ENCODE peak calls at places on chromosome 7, in four cellular contexts. A is GM13977, P is D721Med, E is sigmoid colon. J is an unnamed sample.

GRCh38 chr7:105268056-105268455 is 120.7 kb downstream of the SRPK2 start:
- DNase-seq in A (no peak), P (no peak), E (no peak), J (no peak)

GRCh38 chr7:135271255-135271615 is 37.6 kb downstream of the STRA8 start:
- DNase-seq in A (no peak), P (no peak), E (no peak), J (no peak)

GRCh38 chr7:36651404-36651803 is 72.9 kb downstream of the AOAH start:
- DNase-seq in A (no peak), P (no peak), E (no peak), J (no peak)

GRCh38 chr7:115116773-115117715 is 195.2 kb downstream of the MDFIC start:
- DNase-seq in A (no peak), P (no peak), E (no peak), J (no peak)

GRCh38 chr7:69957661-69958060 is 359.4 kb downstream of the AUTS2 start:
- DNase-seq in A (no peak), P (no peak), E (no peak), J (no peak)

GRCh38 chr7:82362129-82362528 is 81.4 kb downstream of the CACNA2D1 start:
- DNase-seq in A (no peak), P (no peak), E (no peak), J (no peak)

GRCh38 chr7:151851160-151851751 is 25.7 kb downstream of the PRKAG2 start:
- DNase-seq in A (no peak), P (no peak), E (no peak), J (no peak)

GRCh38 chr7:137421389-137421788 is 77.9 kb upstream of the PTN start:
- DNase-seq in A (no peak), P (no peak), E (peak; percentile 74), J (no peak)

GRCh38 chr7:24597014-24597413 is 23.8 kb downstream of the PALS2 start:
- DNase-seq in A (peak; percentile 10), P (no peak), E (no peak), J (no peak)

GRCh38 chr7:46291064-46291463 is 370.0 kb upstream of the IGFBP3 start:
- DNase-seq in A (peak; percentile 16), P (no peak), E (no peak), J (no peak)

GRCh38 chr7:84674236-84674913 is 479.8 kb upstream of the SEMA3A start:
- DNase-seq in A (no peak), P (no peak), E (no peak), J (no peak)

GRCh38 chr7:29987821-29988317 is 1.7 kb downstream of the SCRN1 start:
- DNase-seq in A (peak; percentile 31), P (no peak), E (no peak), J (no peak)

GRCh38 chr7:129670636-129671035 is 59.1 kb downstream of the NRF1 start:
- DNase-seq in A (no peak), P (no peak), E (no peak), J (no peak)

GRCh38 chr7:70432567-70433001 is 699.4 kb upstream of the GALNT17 start:
- DNase-seq in A (no peak), P (no peak), E (peak; percentile 68), J (no peak)

GRCh38 chr7:154892459-154892858 is 110.5 kb downstream of the PAXIP1 start:
- DNase-seq in A (no peak), P (no peak), E (no peak), J (no peak)

GRCh38 chr7:610531-611280 is 91.1 kb upstream of the PDGFA start:
- DNase-seq in A (no peak), P (no peak), E (no peak), J (no peak)

GRCh38 chr7:30430300-30430699 is 48.3 kb downstream of the NOD1 start:
- DNase-seq in A (no peak), P (no peak), E (peak; percentile 67), J (no peak)

GRCh38 chr7:143510854-143511592 is 33.4 kb downstream of the TAS2R41 start:
- DNase-seq in A (no peak), P (no peak), E (no peak), J (no peak)

GRCh38 chr7:368651-369475 is 78.9 kb downstream of the FOXL3 start:
- DNase-seq in A (no peak), P (no peak), E (peak; percentile 51), J (no peak)

GRCh38 chr7:108911016-108911415 is 341.3 kb downstream of the DNAJB9 start:
- DNase-seq in A (no peak), P (no peak), E (no peak), J (no peak)

GRCh38 chr7:30028749-30029635 is 780 bp downstream of the PLEKHA8 start:
- DNase-seq in A (peak; percentile 46), P (no peak), E (peak; percentile 69), J (no peak)

GRCh38 chr7:150949564-150949963 is 28.6 kb downstream of the KCNH2 start:
- DNase-seq in A (peak; percentile 25), P (no peak), E (peak; percentile 50), J (no peak)

GRCh38 chr7:81478664-81479063 is 291.2 kb downstream of the HGF start:
- DNase-seq in A (no peak), P (no peak), E (no peak), J (no peak)

GRCh38 chr7:142901426-142902259 is 16.1 kb upstream of the TRPV6 start:
- DNase-seq in A (no peak), P (no peak), E (no peak), J (no peak)

GRCh38 chr7:159038066-159038465 is 106.6 kb downstream of the VIPR2 start:
- DNase-seq in A (no peak), P (no peak), E (peak; percentile 34), J (peak; percentile 66)

GRCh38 chr7:101308245-101309085 is 13.1 kb downstream of the IFT22 start:
- DNase-seq in A (no peak), P (peak; percentile 48), E (peak; percentile 74), J (no peak)

GRCh38 chr7:146661929-146662328 is 545.3 kb downstream of the CNTNAP2 start:
- DNase-seq in A (no peak), P (no peak), E (no peak), J (no peak)

GRCh38 chr7:15178065-15178464 is 275.5 kb upstream of the DGKB start:
- DNase-seq in A (no peak), P (no peak), E (no peak), J (no peak)

GRCh38 chr7:80859272-80859970 is 59.4 kb downstream of the SEMA3C start:
- DNase-seq in A (no peak), P (no peak), E (peak; percentile 92), J (no peak)

GRCh38 chr7:115851291-115851690 is 179.3 kb downstream of the TFEC start:
- DNase-seq in A (no peak), P (no peak), E (no peak), J (no peak)

DNA sequence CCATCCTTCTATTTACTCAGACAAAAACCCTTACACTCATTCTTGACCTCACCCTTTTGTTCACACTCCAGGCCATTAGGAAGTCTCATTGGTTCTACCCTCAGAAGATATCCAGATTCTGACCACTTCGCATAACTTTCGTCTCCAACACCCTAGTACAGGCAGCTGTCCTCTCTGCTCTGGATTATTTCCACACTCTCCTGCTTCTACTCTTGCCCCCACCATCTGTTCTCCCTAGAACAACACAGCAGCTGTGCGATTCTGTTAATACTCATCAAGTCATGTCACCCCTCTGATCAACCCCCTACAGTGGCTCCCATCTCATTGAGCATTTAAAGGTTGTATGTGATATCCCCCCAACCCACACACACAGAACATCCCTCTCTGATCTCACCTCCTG is 15.5 kb upstream of the TRIL start:
- DNase-seq in A (no peak), P (no peak), E (no peak), J (no peak)
- TF ChIP-seq CTCF in A (no peak), P (no peak), E (no peak), J (no peak)

GRCh38 chr7:48105045-48105444 is 16.0 kb downstream of the UPP1 start:
- DNase-seq in A (no peak), P (no peak), E (no peak), J (peak; percentile 64)

GRCh38 chr7:48099781-48100180 is 10.7 kb downstream of the UPP1 start:
- DNase-seq in A (no peak), P (no peak), E (no peak), J (peak; percentile 8)

GRCh38 chr7:48102530-48102929 is 13.5 kb downstream of the UPP1 start:
- DNase-seq in A (no peak), P (no peak), E (no peak), J (peak; percentile 44)

GRCh38 chr7:48101352-48101751 is 12.3 kb downstream of the UPP1 start:
- DNase-seq in A (no peak), P (no peak), E (no peak), J (peak; percentile 54)

GRCh38 chr7:48101880-48102448 is 12.9 kb downstream of the UPP1 start:
- DNase-seq in A (no peak), P (peak; percentile 33), E (no peak), J (peak; percentile 54)
- TF ChIP-seq CTCF in A (peak; percentile 37), P (no peak), E (no peak), J (peak; percentile 28)

GRCh38 chr7:130818056-130818455 is 84.0 kb upstream of the KLF14 start:
- DNase-seq in A (no peak), P (no peak), E (no peak), J (no peak)

DNA sequence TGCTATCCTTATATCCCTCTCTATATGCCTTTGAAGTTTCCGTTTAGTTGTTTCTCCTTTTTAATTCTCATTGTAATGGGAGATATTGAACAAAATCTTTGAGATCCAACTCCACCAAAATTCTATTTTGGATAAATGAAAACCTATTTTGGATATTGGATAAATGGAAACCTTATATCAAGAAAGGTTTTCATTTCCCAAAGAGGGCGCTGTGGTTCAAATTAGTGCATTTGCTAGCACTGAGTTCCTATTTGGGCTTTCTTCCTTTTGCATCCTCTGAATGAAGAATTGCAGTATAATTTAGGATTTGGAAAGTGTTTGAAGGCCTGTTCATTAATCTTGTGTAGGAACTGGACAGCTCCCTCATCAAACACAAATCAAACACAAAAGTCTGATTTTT is 80.7 kb upstream of the KLF14 start:
- DNase-seq in A (no peak), P (no peak), E (no peak), J (no peak)
- TF ChIP-seq CTCF in A (peak; percentile 37), P (peak; percentile 12), E (no peak), J (peak; percentile 47)

GRCh38 chr7:149240637-149241036 is 1.2 kb downstream of the ZNF212 start:
- DNase-seq in A (no peak), P (no peak), E (no peak), J (no peak)

GRCh38 chr7:149238051-149238450 is 1.4 kb upstream of the ZNF212 start:
- DNase-seq in A (no peak), P (no peak), E (no peak), J (no peak)

GRCh38 chr7:149237502-149237901 is 1.9 kb upstream of the ZNF212 start:
- DNase-seq in A (no peak), P (no peak), E (no peak), J (no peak)

GRCh38 chr7:149241695-149242094 is 2.2 kb downstream of the ZNF212 start:
- DNase-seq in A (no peak), P (no peak), E (no peak), J (no peak)

DNA sequence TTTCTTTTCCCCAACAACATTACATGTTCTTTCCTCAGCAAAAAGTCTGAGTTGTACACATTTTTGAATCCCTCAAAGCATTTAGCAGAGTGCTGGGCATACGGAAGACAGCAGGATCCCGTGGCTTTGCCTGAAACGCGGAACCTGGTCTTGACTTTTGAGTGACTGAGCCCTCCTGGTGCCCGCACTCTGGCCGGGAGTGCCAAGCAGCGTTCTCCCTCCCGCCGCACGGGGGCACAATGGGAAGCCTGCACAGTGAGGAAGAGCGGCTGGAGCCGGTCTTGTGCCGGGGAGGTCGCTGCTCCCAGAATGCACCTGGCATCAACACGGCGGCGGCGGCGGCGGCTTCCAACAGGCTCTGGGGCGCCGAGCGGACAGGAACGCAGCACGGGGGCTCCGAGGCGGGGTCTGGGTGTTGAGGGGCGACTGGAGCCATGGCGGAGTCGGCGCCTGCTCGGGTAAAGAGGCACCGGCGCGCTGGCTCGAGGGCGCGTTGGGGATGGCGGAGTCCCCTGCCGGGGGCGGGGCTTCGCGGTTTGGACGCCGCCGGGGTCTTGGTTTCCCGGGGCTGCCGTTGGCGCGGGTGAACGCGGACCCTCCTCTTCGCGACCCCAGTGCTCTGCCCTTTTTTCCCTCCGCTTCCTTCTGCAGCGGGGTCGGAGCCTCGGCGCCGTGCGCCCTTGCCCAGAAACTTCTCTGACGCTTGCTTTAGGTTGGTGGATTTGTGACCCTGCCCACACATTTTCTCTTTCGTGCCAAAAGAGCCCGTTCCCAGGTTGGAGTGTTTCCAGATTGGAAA is at the start of gene ZNF212:
- DNase-seq in A (peak; percentile 96), P (peak; percentile 95), E (peak; percentile 92), J (peak; percentile 96)
- TF ChIP-seq CTCF in A (peak; percentile 95), P (peak; percentile 91), E (peak; percentile 67), J (peak; percentile 84)

J was measured in osteocyte.